ENCODE peak calls at places on chromosomes 16 and 17, in six cellular contexts. U is kidney, M is AG04450, S is endothelial cell of umbilical vein, L is Karpas-422, X is lung. A is an unnamed sample.

GRCh38 chr16:50550035-50550434 is 1.8 kb downstream of the NKD1 start:
- DNase-seq in U (no peak), M (no peak), S (no peak), L (no peak), X (no peak), A (no peak)

GRCh38 chr17:49687878-49688491 is 10.1 kb upstream of the SPOP start:
- DNase-seq in U (no peak), M (no peak), S (peak; percentile 96), L (no peak), X (no peak), A (no peak)

GRCh38 chr17:79835953-79836951 is 3.0 kb downstream of the CBX4 start:
- DNase-seq in U (peak; percentile 85), M (no peak), S (no peak), L (no peak), X (peak; percentile 80), A (no peak)

GRCh38 chr17:64496348-64496785 is 487 bp downstream of the POLG2 start:
- DNase-seq in U (no peak), M (no peak), S (peak; percentile 49), L (peak; percentile 46), X (no peak), A (no peak)

GRCh38 chr17:6775871-6776405 is at the start of gene FBXO39:
- DNase-seq in U (no peak), M (no peak), S (no peak), L (no peak), X (no peak), A (no peak)

GRCh38 chr17:34633351-34633750 is 54.0 kb downstream of the TMEM132E start:
- DNase-seq in U (peak; percentile 51), M (no peak), S (no peak), L (no peak), X (no peak), A (no peak)

GRCh38 chr17:30291571-30292489 is at the start of gene BLMH:
- DNase-seq in U (peak; percentile 93), M (peak; percentile 38), S (peak; percentile 86), L (peak; percentile 93), X (peak; percentile 79), A (peak; percentile 70)

GRCh38 chr17:66250686-66251085 is 21.5 kb upstream of the APOH start:
- DNase-seq in U (no peak), M (no peak), S (no peak), L (no peak), X (no peak), A (no peak)

GRCh38 chr16:67528870-67529638 is 425 bp downstream of the RIPOR1 start:
- DNase-seq in U (peak; percentile 90), M (no peak), S (peak; percentile 47), L (no peak), X (no peak), A (no peak)

GRCh38 chr16:56744996-56745640 is 15.2 kb downstream of the NUP93 start:
- DNase-seq in U (no peak), M (no peak), S (no peak), L (no peak), X (no peak), A (no peak)

GRCh38 chr17:9439851-9440250 is 135.8 kb downstream of the STX8 start:
- DNase-seq in U (no peak), M (no peak), S (no peak), L (no peak), X (no peak), A (no peak)

GRCh38 chr17:78252111-78252634 is 20.7 kb downstream of the TMEM235 start:
- DNase-seq in U (no peak), M (no peak), S (no peak), L (peak; percentile 47), X (no peak), A (no peak)

GRCh38 chr17:36463916-36464764 is 22.3 kb upstream of the ZNHIT3 start:
- DNase-seq in U (peak; percentile 88), M (no peak), S (peak; percentile 45), L (no peak), X (peak; percentile 41), A (no peak)

GRCh38 chr16:55001931-55002330 is 71.3 kb downstream of the IRX5 start:
- DNase-seq in U (no peak), M (no peak), S (no peak), L (no peak), X (no peak), A (no peak)

GRCh38 chr17:45574376-45574775 is 83.9 kb upstream of the PLEKHM1 start:
- DNase-seq in U (no peak), M (peak; percentile 56), S (no peak), L (peak; percentile 40), X (no peak), A (no peak)

GRCh38 chr17:41404024-41404651 is 6.7 kb upstream of the KRT31 start:
- DNase-seq in U (no peak), M (peak; percentile 69), S (peak; percentile 48), L (no peak), X (no peak), A (no peak)

GRCh38 chr17:62062313-62062712 is 2.8 kb downstream of the MED13 start:
- DNase-seq in U (no peak), M (no peak), S (peak; percentile 57), L (no peak), X (no peak), A (no peak)

GRCh38 chr16:19458722-19459379 is 41.2 kb downstream of the TMC5 start:
- DNase-seq in U (no peak), M (no peak), S (no peak), L (no peak), X (no peak), A (no peak)

GRCh38 chr16:49970818-49971431 is 54.1 kb upstream of the CNEP1R1 start:
- DNase-seq in U (no peak), M (no peak), S (no peak), L (no peak), X (no peak), A (no peak)

GRCh38 chr17:7885357-7886226 is 3.0 kb upstream of the CHD3 start:
- DNase-seq in U (peak; percentile 87), M (no peak), S (peak; percentile 50), L (peak; percentile 77), X (peak; percentile 59), A (peak; percentile 62)

GRCh38 chr16:85445779-85446222 is 167.3 kb upstream of the GSE1 start:
- DNase-seq in U (no peak), M (no peak), S (no peak), L (no peak), X (no peak), A (no peak)

GRCh38 chr16:64983983-64984382 is 137.9 kb downstream of the CDH11 start:
- DNase-seq in U (no peak), M (peak; percentile 61), S (peak; percentile 80), L (peak; percentile 82), X (peak; percentile 29), A (no peak)

GRCh38 chr17:59105852-59106462 is 723 bp downstream of the TRIM37 start:
- DNase-seq in U (peak; percentile 87), M (no peak), S (peak; percentile 53), L (peak; percentile 88), X (peak; percentile 72), A (peak; percentile 64)

GRCh38 chr16:49833055-49833454 is 22.9 kb downstream of the ZNF423 start:
- DNase-seq in U (peak; percentile 78), M (no peak), S (peak; percentile 77), L (no peak), X (no peak), A (peak; percentile 88)

DNA sequence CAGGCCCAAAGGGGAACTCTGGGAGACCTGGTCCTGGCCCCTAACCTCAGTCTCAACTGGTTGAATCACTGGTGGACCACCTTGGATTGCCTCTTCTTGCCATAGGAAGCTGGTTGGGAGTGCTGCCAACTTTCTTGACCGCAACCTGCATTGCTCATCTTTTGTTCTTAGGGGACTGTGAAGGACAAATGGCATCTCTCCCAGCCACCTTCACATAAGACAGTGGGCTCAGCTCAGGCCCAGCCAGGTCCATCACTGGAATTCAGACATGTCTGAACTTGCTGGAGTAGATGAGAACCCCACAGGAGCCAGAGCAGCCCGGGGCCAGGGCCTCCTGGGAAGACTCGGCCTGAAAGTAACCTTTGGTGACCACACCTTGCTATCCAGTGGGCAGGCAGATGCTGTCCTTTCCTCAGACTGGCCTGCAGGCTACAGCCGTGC is 18.8 kb downstream of the ADORA2B start:
- DNase-seq in U (no peak), M (no peak), S (peak; percentile 44), L (no peak), X (no peak), A (no peak)
- H3K9me3 ChIP-seq in U (no peaks in the 10 kb centered on the region), M (no peaks in the 10 kb centered on the region), S (no peaks in the 10 kb centered on the region), L (no peaks in the 10 kb centered on the region), X (no peaks in the 10 kb centered on the region), A (no peaks in the 10 kb centered on the region)

GRCh38 chr17:5485270-5486205 is at the start of gene DERL2:
- DNase-seq in U (no peak), M (no peak), S (no peak), L (no peak), X (peak; percentile 45), A (no peak)

GRCh38 chr17:5492970-5493369 is 6.6 kb downstream of the MIS12 start:
- DNase-seq in U (no peak), M (no peak), S (no peak), L (no peak), X (no peak), A (no peak)

GRCh38 chr17:5486206-5487124 is at the start of gene MIS12:
- DNase-seq in U (peak; percentile 99), M (peak; percentile 98), S (peak; percentile 100), L (peak; percentile 99), X (peak; percentile 99), A (peak; percentile 100)

DNA sequence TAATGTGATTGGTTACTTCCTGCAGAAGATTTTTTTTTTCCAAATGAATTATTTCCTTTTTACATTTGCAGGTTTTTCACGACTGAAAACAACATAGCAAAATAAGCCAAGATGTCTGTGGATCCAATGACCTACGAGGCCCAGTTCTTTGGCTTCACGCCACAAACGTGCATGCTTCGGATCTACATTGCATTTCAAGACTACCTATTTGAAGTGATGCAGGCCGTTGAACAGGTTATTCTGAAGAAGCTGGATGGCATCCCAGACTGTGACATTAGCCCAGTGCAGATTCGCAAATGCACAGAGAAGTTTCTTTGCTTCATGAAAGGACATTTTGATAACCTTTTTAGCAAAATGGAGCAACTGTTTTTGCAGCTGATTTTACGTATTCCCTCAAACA is 2.4 kb downstream of the MIS12 start:
- DNase-seq in U (no peak), M (no peak), S (no peak), L (no peak), X (no peak), A (no peak)
- H3K9me3 ChIP-seq in U (no peaks in the 10 kb centered on the region), M (peaks cover 12% of the 10 kb centered on the region), S (no peaks in the 10 kb centered on the region), L (peaks cover 5% of the 10 kb centered on the region), X (no peaks in the 10 kb centered on the region), A (no peaks in the 10 kb centered on the region)

DNA sequence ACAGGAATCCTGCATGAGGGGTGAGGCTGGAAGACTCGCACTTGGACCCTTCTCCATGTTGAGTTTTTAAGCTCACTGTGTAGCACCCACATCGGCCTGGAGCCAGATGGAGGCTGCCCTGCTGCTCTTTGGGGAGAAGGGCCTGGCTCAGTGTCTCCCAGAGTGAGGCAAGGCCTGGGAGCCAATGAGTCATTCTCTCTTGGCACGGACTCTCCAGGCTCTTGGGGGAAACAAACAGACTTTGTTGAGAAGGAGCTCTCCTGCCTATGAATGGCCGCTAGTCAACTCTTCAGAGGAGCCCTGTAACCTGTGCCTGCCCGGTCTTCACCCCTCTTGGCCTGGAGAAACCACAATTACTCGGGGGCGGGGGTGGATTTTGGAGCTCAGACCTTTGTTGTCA is 50.8 kb upstream of the MAF start:
- DNase-seq in U (no peak), M (no peak), S (no peak), L (no peak), X (peak; percentile 54), A (peak; percentile 62)
- H3K9me3 ChIP-seq in U (no peaks in the 10 kb centered on the region), M (peaks cover 4% of the 10 kb centered on the region), S (peaks cover 4% of the 10 kb centered on the region), L (no peaks in the 10 kb centered on the region), X (peaks cover 3% of the 10 kb centered on the region), A (no peaks in the 10 kb centered on the region)

DNA sequence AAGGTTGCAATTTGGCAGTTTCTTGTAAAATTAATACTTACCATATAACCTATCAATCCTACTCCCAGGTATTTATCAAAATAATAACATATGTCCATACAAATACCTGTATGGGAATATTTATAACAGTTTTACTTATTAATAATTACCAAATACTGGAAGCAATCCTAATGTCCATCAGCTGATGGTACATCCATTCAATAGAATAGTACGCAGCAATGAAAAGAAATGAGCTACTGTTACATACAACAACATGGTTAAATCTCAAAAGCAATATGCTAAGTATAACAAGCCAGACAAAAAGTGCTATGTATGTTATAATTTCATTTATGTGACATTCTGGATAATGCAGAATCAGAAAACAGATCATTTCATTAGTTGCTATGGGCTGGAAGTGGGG is 1.2 kb downstream of the HYDIN start:
- DNase-seq in U (no peak), M (no peak), S (no peak), L (no peak), X (no peak), A (no peak)
- H3K9me3 ChIP-seq in U (peaks cover 13% of the 10 kb centered on the region), M (no peaks in the 10 kb centered on the region), S (no peaks in the 10 kb centered on the region), L (peaks cover 19% of the 10 kb centered on the region), X (peaks cover 5% of the 10 kb centered on the region), A (peaks cover 44% of the 10 kb centered on the region)

A was measured in right atrium auricular region.